ENCODE peak calls at places on chromosomes 13 and 19, in ten cellular contexts. Z, B, P, M, X, J, S, C, U and F are unnamed samples.

GRCh38 chr13:63737418-63737817 is 2321.8 kb upstream of the PCDH20 start:
- DNase-seq in Z (no peak), B (peak; percentile 56), P (no peak), M (no peak), X (no peak), J (no peak), S (no peak), C (no peak), U (no peak), F (no peak)

GRCh38 chr13:78136966-78137365 is 218.3 kb upstream of the EDNRB start:
- DNase-seq in Z (no peak), B (no peak), P (no peak), M (no peak), X (no peak), J (no peak), S (no peak), C (no peak), U (no peak), F (no peak)

GRCh38 chr13:114017028-114017630 is 43.3 kb upstream of the C13orf46 start:
- DNase-seq in Z (no peak), B (no peak), P (peak; percentile 82), M (no peak), X (no peak), J (no peak), S (peak; percentile 42), C (peak; percentile 62), U (no peak), F (no peak)

GRCh38 chr13:60165391-60166099 is 1.8 kb upstream of the DIAPH3 start:
- DNase-seq in Z (no peak), B (no peak), P (no peak), M (peak; percentile 13), X (no peak), J (no peak), S (peak; percentile 75), C (no peak), U (no peak), F (no peak)

GRCh38 chr13:23516706-23517105 is 53.5 kb upstream of the TNFRSF19 start:
- DNase-seq in Z (no peak), B (no peak), P (no peak), M (no peak), X (no peak), J (no peak), S (peak; percentile 67), C (no peak), U (no peak), F (no peak)

GRCh38 chr19:43806848-43807247 is 4.6 kb upstream of the LYPD5 start:
- DNase-seq in Z (no peak), B (no peak), P (no peak), M (peak; percentile 35), X (no peak), J (no peak), S (no peak), C (no peak), U (no peak), F (no peak)

GRCh38 chr13:44573790-44574465 is 2.2 kb downstream of the TSC22D1 start:
- DNase-seq in Z (peak; percentile 65), B (no peak), P (peak; percentile 74), M (peak; percentile 64), X (peak; percentile 39), J (peak; percentile 3), S (peak; percentile 67), C (peak; percentile 70), U (no peak), F (no peak)

GRCh38 chr13:112227031-112227430 is 149.1 kb upstream of the SPACA7 start:
- DNase-seq in Z (no peak), B (no peak), P (no peak), M (no peak), X (no peak), J (no peak), S (no peak), C (no peak), U (no peak), F (no peak)

GRCh38 chr13:70835349-70835748 is 727.1 kb upstream of the KLHL1 start:
- DNase-seq in Z (no peak), B (no peak), P (no peak), M (no peak), X (no peak), J (no peak), S (no peak), C (no peak), U (no peak), F (no peak)

DNA sequence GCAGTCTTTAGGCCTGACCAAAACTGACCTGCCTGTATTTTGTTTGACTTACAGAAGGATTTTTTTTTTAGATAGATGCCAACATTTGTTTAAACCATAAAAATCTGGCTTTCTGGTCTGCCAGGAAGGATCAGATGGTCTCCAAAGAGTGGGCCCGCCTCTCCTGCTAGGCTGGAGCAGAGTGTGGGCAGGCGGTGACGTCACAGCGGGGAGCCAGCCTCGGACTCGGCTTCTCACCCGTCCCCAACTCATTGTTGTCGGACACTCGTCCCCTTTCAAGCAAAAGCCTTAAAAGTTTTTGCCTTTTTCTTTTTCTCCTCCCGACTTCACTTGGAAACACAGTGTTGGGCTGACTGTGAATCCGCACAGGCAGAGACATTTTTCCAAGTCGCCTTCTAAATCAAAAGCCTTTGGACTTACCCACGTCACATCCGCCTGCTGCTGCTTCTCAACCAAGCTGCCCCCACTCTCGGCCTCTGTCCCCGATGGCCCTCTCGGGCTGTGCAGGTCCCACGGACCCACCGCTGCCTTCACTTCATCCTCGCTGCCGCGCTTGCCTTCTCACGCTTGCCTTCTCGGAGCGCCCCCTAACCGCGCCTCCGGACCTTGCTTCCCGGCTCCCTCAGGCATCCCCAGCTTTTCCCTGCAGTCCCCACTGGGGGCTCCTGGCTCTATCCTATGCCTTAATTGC is 4.1 kb upstream of the ZNF135 start:
- DNase-seq in Z (no peak), B (no peak), P (peak; percentile 66), M (no peak), X (no peak), J (no peak), S (peak; percentile 2), C (peak; percentile 92), U (no peak), F (no peak)
- TF ChIP-seq CTCF in Z (no peak), B (no peak), P (peak; percentile 41), M (no peak), X (peak; percentile 2), J (no peak), S (no peak), C (peak; percentile 74), U (no peak), F (no peak)

GRCh38 chr19:34664168-34664567 is 12.8 kb downstream of the SCGB2B2 start:
- DNase-seq in Z (peak; percentile 68), B (no peak), P (no peak), M (no peak), X (no peak), J (no peak), S (no peak), C (no peak), U (no peak), F (no peak)

GRCh38 chr19:34666200-34666957 is 10.6 kb downstream of the SCGB2B2 start:
- DNase-seq in Z (no peak), B (peak; percentile 68), P (no peak), M (no peak), X (no peak), J (no peak), S (no peak), C (no peak), U (no peak), F (no peak)

GRCh38 chr19:34661357-34661756 is 15.6 kb downstream of the SCGB2B2 start:
- DNase-seq in Z (no peak), B (no peak), P (no peak), M (no peak), X (no peak), J (no peak), S (no peak), C (no peak), U (no peak), F (no peak)

GRCh38 chr19:34664870-34665269 is 12.1 kb downstream of the SCGB2B2 start:
- DNase-seq in Z (no peak), B (no peak), P (no peak), M (no peak), X (no peak), J (no peak), S (no peak), C (no peak), U (no peak), F (no peak)

DNA sequence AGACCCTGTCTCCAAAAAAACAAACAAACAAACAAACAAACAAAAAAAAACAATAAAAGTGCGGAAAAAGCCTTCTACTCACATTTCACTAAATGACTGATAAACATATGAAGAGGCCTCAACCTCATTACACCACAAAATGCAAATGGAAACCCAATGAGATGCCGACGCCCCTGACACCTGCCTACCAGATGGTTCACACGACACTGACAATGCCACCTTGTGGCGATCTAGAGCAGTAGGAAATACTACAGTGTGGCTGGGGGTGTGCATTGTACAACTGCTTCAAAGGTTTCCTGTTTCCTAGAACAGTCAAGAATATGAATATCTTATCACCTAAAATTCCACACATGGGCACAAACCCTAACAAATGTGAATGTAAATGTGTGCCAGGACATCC is 14.0 kb downstream of the SCGB2B2 start:
- DNase-seq in Z (no peak), B (no peak), P (peak; percentile 74), M (peak; percentile 36), X (no peak), J (no peak), S (no peak), C (peak; percentile 90), U (no peak), F (no peak)
- TF ChIP-seq CTCF in Z (peak; percentile 41), B (peak; percentile 26), P (peak; percentile 75), M (peak; percentile 43), X (peak; percentile 43), J (peak; percentile 19), S (no peak), C (peak; percentile 84), U (no peak), F (peak; percentile 15)

GRCh38 chr13:95058680-95059079 is 242.6 kb downstream of the ABCC4 start:
- DNase-seq in Z (peak; percentile 68), B (no peak), P (no peak), M (no peak), X (no peak), J (no peak), S (no peak), C (no peak), U (no peak), F (no peak)
- TF ChIP-seq CTCF in Z (no peak), B (no peak), P (no peak), M (no peak), X (no peak), J (no peak), S (no peak), C (no peak), U (no peak), F (no peak)

GRCh38 chr19:49468746-49469447 is 5.1 kb upstream of the FLT3LG start:
- DNase-seq in Z (peak; percentile 91), B (no peak), P (peak; percentile 93), M (peak; percentile 75), X (no peak), J (peak; percentile 64), S (no peak), C (peak; percentile 100), U (peak; percentile 95), F (no peak)

GRCh38 chr19:49469828-49470614 is 4.0 kb upstream of the FLT3LG start:
- DNase-seq in Z (peak; percentile 66), B (no peak), P (no peak), M (peak; percentile 10), X (no peak), J (no peak), S (peak; percentile 32), C (peak; percentile 53), U (no peak), F (no peak)

GRCh38 chr19:49468199-49468598 is 5.8 kb upstream of the FLT3LG start:
- DNase-seq in Z (no peak), B (no peak), P (no peak), M (peak; percentile 84), X (no peak), J (no peak), S (no peak), C (no peak), U (peak; percentile 60), F (no peak)

GRCh38 chr19:49472936-49473335 is 1.1 kb upstream of the FLT3LG start:
- DNase-seq in Z (no peak), B (no peak), P (no peak), M (no peak), X (no peak), J (no peak), S (no peak), C (no peak), U (no peak), F (no peak)

GRCh38 chr19:49470615-49470978 is 3.4 kb upstream of the FLT3LG start:
- DNase-seq in Z (peak; percentile 62), B (no peak), P (no peak), M (no peak), X (no peak), J (no peak), S (no peak), C (no peak), U (no peak), F (no peak)
- TF ChIP-seq CTCF in Z (no peak), B (no peak), P (no peak), M (no peak), X (no peak), J (no peak), S (no peak), C (no peak), U (no peak), F (no peak)